ENCODE peak calls at places on chromosome 16, in ten cellular contexts. One of them, this sample, is unnamed.

GRCh38 chr16:11084484-11085024 is 140.2 kb downstream of the CLEC16A start:
- DNase-seq in RWPE1: no peak
- DNase-seq in mesothelial cell of epicardium: no peak
- DNase-seq in ascending aorta: no peak
- DNase-seq in breast epithelium: no peak
- DNase-seq in IMR-90: peak
- DNase-seq in WTC11: no peak
- DNase-seq in cardiac muscle cell: peak
- DNase-seq in neural crest cell: no peak
- DNase-seq in AG09309: peak
- DNase-seq in this sample: no peak

GRCh38 chr16:2515180-2515803 is 1.5 kb downstream of the ATP6V0C start:
- DNase-seq in ascending aorta: no peak
- DNase-seq in cardiac muscle cell: no peak
- DNase-seq in neural crest cell: no peak
- DNase-seq in AG09309: no peak
- DNase-seq in mesothelial cell of epicardium: no peak
- DNase-seq in RWPE1: no peak
- DNase-seq in IMR-90: no peak
- DNase-seq in breast epithelium: no peak
- DNase-seq in WTC11: no peak
- DNase-seq in this sample: no peak

GRCh38 chr16:54031107-54031760 is 255.4 kb downstream of the IRX3 start:
- DNase-seq in breast epithelium: no peak
- DNase-seq in neural crest cell: no peak
- DNase-seq in RWPE1: peak
- DNase-seq in IMR-90: no peak
- DNase-seq in cardiac muscle cell: peak
- DNase-seq in AG09309: peak
- DNase-seq in mesothelial cell of epicardium: no peak
- DNase-seq in WTC11: no peak
- DNase-seq in ascending aorta: no peak
- DNase-seq in this sample: no peak

GRCh38 chr16:88678224-88678979 is 7.9 kb downstream of the SNAI3 start:
- DNase-seq in neural crest cell: no peak
- DNase-seq in AG09309: no peak
- DNase-seq in breast epithelium: no peak
- DNase-seq in ascending aorta: no peak
- DNase-seq in cardiac muscle cell: no peak
- DNase-seq in RWPE1: no peak
- DNase-seq in WTC11: no peak
- DNase-seq in mesothelial cell of epicardium: no peak
- DNase-seq in IMR-90: no peak
- DNase-seq in this sample: no peak

GRCh38 chr16:9105189-9105588 is 13.7 kb downstream of the HAPSTR1 start:
- DNase-seq in IMR-90: no peak
- DNase-seq in neural crest cell: no peak
- DNase-seq in ascending aorta: no peak
- DNase-seq in cardiac muscle cell: no peak
- DNase-seq in AG09309: no peak
- DNase-seq in RWPE1: no peak
- DNase-seq in breast epithelium: no peak
- DNase-seq in mesothelial cell of epicardium: no peak
- DNase-seq in WTC11: no peak
- DNase-seq in this sample: no peak

GRCh38 chr16:88566158-88566557 is 4.0 kb upstream of the ZC3H18 start:
- DNase-seq in mesothelial cell of epicardium: no peak
- DNase-seq in WTC11: no peak
- DNase-seq in IMR-90: peak
- DNase-seq in AG09309: peak
- DNase-seq in breast epithelium: no peak
- DNase-seq in RWPE1: no peak
- DNase-seq in ascending aorta: no peak
- DNase-seq in cardiac muscle cell: peak
- DNase-seq in neural crest cell: no peak
- DNase-seq in this sample: peak

GRCh38 chr16:83059237-83059636 is 432.5 kb downstream of the CDH13 start:
- DNase-seq in IMR-90: peak
- DNase-seq in neural crest cell: no peak
- DNase-seq in WTC11: no peak
- DNase-seq in mesothelial cell of epicardium: no peak
- DNase-seq in AG09309: no peak
- DNase-seq in cardiac muscle cell: no peak
- DNase-seq in RWPE1: no peak
- DNase-seq in ascending aorta: no peak
- DNase-seq in breast epithelium: no peak
- DNase-seq in this sample: no peak

GRCh38 chr16:71421911-71422310 is 19.9 kb downstream of the TLE7 start:
- DNase-seq in neural crest cell: peak
- DNase-seq in cardiac muscle cell: no peak
- DNase-seq in IMR-90: no peak
- DNase-seq in mesothelial cell of epicardium: no peak
- DNase-seq in AG09309: no peak
- DNase-seq in ascending aorta: no peak
- DNase-seq in RWPE1: peak
- DNase-seq in breast epithelium: no peak
- DNase-seq in WTC11: peak
- DNase-seq in this sample: no peak

GRCh38 chr16:4280625-4281024 is 7.8 kb upstream of the TFAP4 start:
- DNase-seq in breast epithelium: no peak
- DNase-seq in WTC11: no peak
- DNase-seq in ascending aorta: no peak
- DNase-seq in neural crest cell: no peak
- DNase-seq in cardiac muscle cell: no peak
- DNase-seq in IMR-90: no peak
- DNase-seq in AG09309: no peak
- DNase-seq in mesothelial cell of epicardium: no peak
- DNase-seq in RWPE1: no peak
- DNase-seq in this sample: no peak

GRCh38 chr16:85610446-85611204 is 2.5 kb upstream of the GSE1 start:
- DNase-seq in RWPE1: peak
- DNase-seq in WTC11: peak
- DNase-seq in cardiac muscle cell: peak
- DNase-seq in breast epithelium: peak
- DNase-seq in mesothelial cell of epicardium: peak
- DNase-seq in ascending aorta: peak
- DNase-seq in IMR-90: peak
- DNase-seq in neural crest cell: peak
- DNase-seq in AG09309: peak
- DNase-seq in this sample: no peak
- TF ChIP-seq CTCF in RWPE1: peak
- TF ChIP-seq CTCF in WTC11: peak
- TF ChIP-seq CTCF in cardiac muscle cell: peak
- TF ChIP-seq CTCF in breast epithelium: peak
- TF ChIP-seq CTCF in mesothelial cell of epicardium: peak
- TF ChIP-seq CTCF in ascending aorta: peak
- TF ChIP-seq CTCF in IMR-90: peak
- TF ChIP-seq CTCF in neural crest cell: peak
- TF ChIP-seq CTCF in AG09309: peak
- TF ChIP-seq CTCF in this sample: peak

DNA sequence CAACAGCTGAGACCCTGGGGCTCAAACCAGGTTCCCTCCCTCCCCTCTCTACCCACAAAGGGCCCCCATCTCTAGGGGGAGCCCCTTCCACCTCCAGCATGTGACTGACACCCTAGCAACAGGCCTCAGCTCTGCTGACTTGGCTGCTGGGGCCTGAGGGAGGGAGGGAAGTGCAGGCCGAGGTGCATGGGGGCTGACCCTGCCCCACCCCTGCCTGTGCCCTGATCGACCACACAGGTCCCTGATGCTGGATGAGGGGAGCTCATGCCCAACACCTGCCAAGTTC is 2.3 kb downstream of the HSF4 start:
- DNase-seq in AG09309: no peak
- DNase-seq in RWPE1: no peak
- DNase-seq in ascending aorta: no peak
- DNase-seq in IMR-90: no peak
- DNase-seq in breast epithelium: no peak
- DNase-seq in mesothelial cell of epicardium: no peak
- DNase-seq in neural crest cell: no peak
- DNase-seq in cardiac muscle cell: no peak
- DNase-seq in WTC11: no peak
- DNase-seq in this sample: no peak
- TF ChIP-seq CTCF in AG09309: no peak
- TF ChIP-seq CTCF in RWPE1: no peak
- TF ChIP-seq CTCF in ascending aorta: no peak
- TF ChIP-seq CTCF in IMR-90: no peak
- TF ChIP-seq CTCF in breast epithelium: no peak
- TF ChIP-seq CTCF in mesothelial cell of epicardium: no peak
- TF ChIP-seq CTCF in neural crest cell: no peak
- TF ChIP-seq CTCF in cardiac muscle cell: no peak
- TF ChIP-seq CTCF in WTC11: no peak
- TF ChIP-seq CTCF in this sample: no peak

GRCh38 chr16:78390070-78390469 is 290.6 kb downstream of the WWOX start:
- DNase-seq in neural crest cell: no peak
- DNase-seq in cardiac muscle cell: no peak
- DNase-seq in WTC11: no peak
- DNase-seq in ascending aorta: no peak
- DNase-seq in RWPE1: no peak
- DNase-seq in mesothelial cell of epicardium: no peak
- DNase-seq in AG09309: no peak
- DNase-seq in IMR-90: no peak
- DNase-seq in breast epithelium: no peak
- DNase-seq in this sample: no peak

GRCh38 chr16:78388920-78389564 is 289.6 kb downstream of the WWOX start:
- DNase-seq in neural crest cell: no peak
- DNase-seq in cardiac muscle cell: no peak
- DNase-seq in ascending aorta: no peak
- DNase-seq in WTC11: no peak
- DNase-seq in breast epithelium: no peak
- DNase-seq in RWPE1: no peak
- DNase-seq in mesothelial cell of epicardium: no peak
- DNase-seq in AG09309: no peak
- DNase-seq in IMR-90: no peak
- DNase-seq in this sample: no peak

GRCh38 chr16:78383118-78383517 is 283.7 kb downstream of the WWOX start:
- DNase-seq in AG09309: no peak
- DNase-seq in cardiac muscle cell: no peak
- DNase-seq in neural crest cell: no peak
- DNase-seq in ascending aorta: no peak
- DNase-seq in WTC11: no peak
- DNase-seq in breast epithelium: no peak
- DNase-seq in IMR-90: no peak
- DNase-seq in RWPE1: no peak
- DNase-seq in mesothelial cell of epicardium: no peak
- DNase-seq in this sample: no peak

GRCh38 chr16:78385406-78385805 is 286.0 kb downstream of the WWOX start:
- DNase-seq in ascending aorta: no peak
- DNase-seq in AG09309: no peak
- DNase-seq in IMR-90: no peak
- DNase-seq in RWPE1: no peak
- DNase-seq in neural crest cell: no peak
- DNase-seq in WTC11: no peak
- DNase-seq in breast epithelium: no peak
- DNase-seq in cardiac muscle cell: no peak
- DNase-seq in mesothelial cell of epicardium: no peak
- DNase-seq in this sample: no peak

DNA sequence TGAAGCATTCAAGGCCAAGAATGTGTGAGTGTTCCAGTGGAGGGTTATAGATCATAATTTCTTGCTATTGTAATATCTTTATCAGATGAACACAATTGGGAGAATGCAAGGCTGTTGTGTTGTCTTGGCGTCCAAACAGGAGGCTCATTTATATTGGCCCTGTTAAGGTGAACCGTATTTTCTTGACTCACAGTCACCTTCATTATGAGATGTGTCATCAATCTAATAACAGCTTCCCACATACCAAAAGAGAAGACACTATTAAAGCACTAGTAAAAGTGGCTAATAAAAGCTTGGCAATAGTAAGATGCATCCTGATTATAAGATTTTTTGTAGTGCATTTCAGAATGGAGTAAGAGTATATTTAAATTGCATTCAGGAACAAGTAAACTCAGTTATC is 287.5 kb downstream of the WWOX start:
- DNase-seq in breast epithelium: no peak
- DNase-seq in WTC11: no peak
- DNase-seq in neural crest cell: no peak
- DNase-seq in AG09309: no peak
- DNase-seq in cardiac muscle cell: no peak
- DNase-seq in RWPE1: no peak
- DNase-seq in IMR-90: no peak
- DNase-seq in mesothelial cell of epicardium: no peak
- DNase-seq in ascending aorta: no peak
- DNase-seq in this sample: no peak
- TF ChIP-seq CTCF in breast epithelium: no peak
- TF ChIP-seq CTCF in WTC11: no peak
- TF ChIP-seq CTCF in neural crest cell: no peak
- TF ChIP-seq CTCF in AG09309: no peak
- TF ChIP-seq CTCF in cardiac muscle cell: no peak
- TF ChIP-seq CTCF in RWPE1: no peak
- TF ChIP-seq CTCF in IMR-90: no peak
- TF ChIP-seq CTCF in mesothelial cell of epicardium: no peak
- TF ChIP-seq CTCF in ascending aorta: no peak
- TF ChIP-seq CTCF in this sample: no peak

DNA sequence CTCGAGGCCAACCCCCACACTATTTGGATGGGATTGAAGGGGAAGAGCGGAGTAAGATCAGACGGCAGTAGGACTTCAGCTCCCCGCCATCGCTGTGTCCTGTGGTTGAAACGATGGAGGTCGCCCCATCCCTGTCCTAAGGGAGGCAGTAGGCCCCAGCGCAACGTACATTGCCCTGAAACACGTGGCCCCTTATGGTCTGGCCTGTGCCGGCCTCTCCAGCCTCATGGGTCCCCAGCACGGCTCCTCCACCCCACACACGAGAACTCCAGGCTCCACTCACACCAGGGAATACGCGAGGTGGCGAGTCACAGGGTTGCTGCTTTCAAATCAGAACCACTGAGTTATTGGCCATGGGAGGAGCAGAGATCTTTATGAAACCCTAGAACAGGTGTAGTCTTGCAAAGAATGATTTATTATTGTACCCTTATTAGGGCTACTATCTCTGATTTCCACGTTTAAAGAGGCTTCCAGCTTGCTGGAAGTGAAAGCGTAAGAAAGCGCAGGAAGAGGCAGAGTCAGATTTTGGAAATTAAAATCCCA is 669 bp upstream of the DCTPP1 start:
- DNase-seq in cardiac muscle cell: no peak
- DNase-seq in breast epithelium: no peak
- DNase-seq in WTC11: peak
- DNase-seq in ascending aorta: no peak
- DNase-seq in AG09309: no peak
- DNase-seq in IMR-90: no peak
- DNase-seq in neural crest cell: no peak
- DNase-seq in mesothelial cell of epicardium: no peak
- DNase-seq in RWPE1: no peak
- DNase-seq in this sample: no peak
- TF ChIP-seq CTCF in cardiac muscle cell: no peak
- TF ChIP-seq CTCF in breast epithelium: no peak
- TF ChIP-seq CTCF in WTC11: peak
- TF ChIP-seq CTCF in ascending aorta: no peak
- TF ChIP-seq CTCF in AG09309: no peak
- TF ChIP-seq CTCF in IMR-90: no peak
- TF ChIP-seq CTCF in neural crest cell: peak
- TF ChIP-seq CTCF in mesothelial cell of epicardium: peak
- TF ChIP-seq CTCF in RWPE1: peak
- TF ChIP-seq CTCF in this sample: no peak

This sample was measured in AG09319.